ENCODE peak calls at places on chromosomes 4 and X, in six cellular contexts. One of them, this sample, is unnamed.

GRCh38 chr4:4880492-4880891 is 21.0 kb downstream of the MSX1 start:
- DNase-seq in T-helper 2 cell: no peak
- DNase-seq in H7: no peak
- DNase-seq in WERI-Rb-1: no peak
- DNase-seq in left kidney: no peak
- DNase-seq in amygdala: no peak
- DNase-seq in this sample: no peak

GRCh38 chr4:6404611-6405416 is 67.6 kb downstream of the PPP2R2C start:
- DNase-seq in T-helper 2 cell: no peak
- DNase-seq in H7: no peak
- DNase-seq in WERI-Rb-1: no peak
- DNase-seq in left kidney: peak; percentile 46
- DNase-seq in amygdala: no peak
- DNase-seq in this sample: peak; percentile 36

GRCh38 chrX:153970398-153971123 is 1.1 kb downstream of the HCFC1 start:
- DNase-seq in T-helper 2 cell: no peak
- DNase-seq in H7: peak; percentile 92
- DNase-seq in WERI-Rb-1: peak; percentile 89
- DNase-seq in left kidney: peak; percentile 80
- DNase-seq in amygdala: peak; percentile 34
- DNase-seq in this sample: peak; percentile 79

GRCh38 chrX:136646602-136647239 is 1.2 kb upstream of the CD40LG start:
- DNase-seq in T-helper 2 cell: no peak
- DNase-seq in H7: no peak
- DNase-seq in WERI-Rb-1: no peak
- DNase-seq in left kidney: no peak
- DNase-seq in amygdala: no peak
- DNase-seq in this sample: no peak

GRCh38 chrX:133185938-133186337 is 32.2 kb downstream of the TFDP3 start:
- DNase-seq in T-helper 2 cell: no peak
- DNase-seq in H7: no peak
- DNase-seq in WERI-Rb-1: no peak
- DNase-seq in left kidney: no peak
- DNase-seq in amygdala: no peak
- DNase-seq in this sample: no peak

GRCh38 chr4:69322055-69322454 is 41.8 kb downstream of the UGT2B28 start:
- DNase-seq in T-helper 2 cell: no peak
- DNase-seq in H7: no peak
- DNase-seq in WERI-Rb-1: no peak
- DNase-seq in left kidney: no peak
- DNase-seq in amygdala: no peak
- DNase-seq in this sample: no peak

GRCh38 chrX:109760241-109760921 is 27.3 kb upstream of the ACSL4 start:
- DNase-seq in T-helper 2 cell: no peak
- DNase-seq in H7: no peak
- DNase-seq in WERI-Rb-1: no peak
- DNase-seq in left kidney: peak; percentile 18
- DNase-seq in amygdala: no peak
- DNase-seq in this sample: no peak

GRCh38 chr4:71692198-71692597 is 91.7 kb downstream of the GC start:
- DNase-seq in T-helper 2 cell: no peak
- DNase-seq in H7: no peak
- DNase-seq in WERI-Rb-1: no peak
- DNase-seq in left kidney: no peak
- DNase-seq in amygdala: no peak
- DNase-seq in this sample: no peak

GRCh38 chr4:38805530-38806145 is 1.0 kb upstream of the TLR1 start:
- DNase-seq in T-helper 2 cell: no peak
- DNase-seq in H7: no peak
- DNase-seq in WERI-Rb-1: no peak
- DNase-seq in left kidney: peak; percentile 14
- DNase-seq in amygdala: no peak
- DNase-seq in this sample: no peak

GRCh38 chr4:90979551-90979950 is 852.4 kb downstream of the CCSER1 start:
- DNase-seq in T-helper 2 cell: no peak
- DNase-seq in H7: no peak
- DNase-seq in WERI-Rb-1: no peak
- DNase-seq in left kidney: peak; percentile 91
- DNase-seq in amygdala: no peak
- DNase-seq in this sample: no peak

GRCh38 chr4:106365613-106366012 is 3.0 kb downstream of the GIMD1 start:
- DNase-seq in T-helper 2 cell: no peak
- DNase-seq in H7: no peak
- DNase-seq in WERI-Rb-1: no peak
- DNase-seq in left kidney: no peak
- DNase-seq in amygdala: no peak
- DNase-seq in this sample: no peak

GRCh38 chr4:155687380-155687982 is 20.8 kb downstream of the GUCY1A1 start:
- DNase-seq in T-helper 2 cell: no peak
- DNase-seq in H7: no peak
- DNase-seq in WERI-Rb-1: no peak
- DNase-seq in left kidney: no peak
- DNase-seq in amygdala: no peak
- DNase-seq in this sample: no peak

GRCh38 chr4:106898621-106899230 is 137.4 kb downstream of the DKK2 start:
- DNase-seq in T-helper 2 cell: no peak
- DNase-seq in H7: peak; percentile 33
- DNase-seq in WERI-Rb-1: peak; percentile 64
- DNase-seq in left kidney: peak; percentile 63
- DNase-seq in amygdala: no peak
- DNase-seq in this sample: peak; percentile 1

GRCh38 chrX:103475381-103475780 is 43.9 kb downstream of the RAB40A start:
- DNase-seq in T-helper 2 cell: no peak
- DNase-seq in H7: no peak
- DNase-seq in WERI-Rb-1: no peak
- DNase-seq in left kidney: no peak
- DNase-seq in amygdala: no peak
- DNase-seq in this sample: no peak

GRCh38 chr4:159366966-159367365 is 264.1 kb downstream of the RAPGEF2 start:
- DNase-seq in T-helper 2 cell: no peak
- DNase-seq in H7: no peak
- DNase-seq in WERI-Rb-1: no peak
- DNase-seq in left kidney: peak; percentile 39
- DNase-seq in amygdala: no peak
- DNase-seq in this sample: peak; percentile 13

GRCh38 chr4:16067515-16067914 is 16.3 kb downstream of the PROM1 start:
- DNase-seq in T-helper 2 cell: no peak
- DNase-seq in H7: no peak
- DNase-seq in WERI-Rb-1: no peak
- DNase-seq in left kidney: no peak
- DNase-seq in amygdala: peak; percentile 42
- DNase-seq in this sample: no peak